ENCODE peak calls at places on chromosome 21, in four cellular contexts. Z is A549, I is HepG2, B is HEK293T. D is an unnamed sample.

GRCh38 chr21:45048026-45048698 is 26.2 kb upstream of the ADARB1 start:
- DNase-seq in Z (no peak), I (no peak), B (no peak), D (no peak)

GRCh38 chr21:27526451-27526850 is 559.6 kb upstream of the ADAMTS5 start:
- DNase-seq in Z (no peak), I (no peak), B (no peak), D (no peak)

GRCh38 chr21:34962586-34963222 is 86.4 kb downstream of the RUNX1 start:
- DNase-seq in Z (no peak), I (no peak), B (no peak), D (no peak)

GRCh38 chr21:27519357-27519756 is 552.5 kb upstream of the ADAMTS5 start:
- DNase-seq in Z (no peak), I (no peak), B (no peak), D (peak)

GRCh38 chr21:38831526-38832467 is 26.1 kb downstream of the ETS2 start:
- DNase-seq in Z (peak), I (peak), B (no peak), D (peak)

GRCh38 chr21:37819372-37819771 is 96.9 kb downstream of the KCNJ6 start:
- DNase-seq in Z (no peak), I (no peak), B (no peak), D (no peak)

GRCh38 chr21:37225440-37225839 is 41.7 kb downstream of the VPS26C start:
- DNase-seq in Z (no peak), I (no peak), B (no peak), D (no peak)

GRCh38 chr21:16279658-16280581 is 550.1 kb downstream of the USP25 start:
- DNase-seq in Z (peak), I (no peak), B (peak), D (peak)

GRCh38 chr21:43761886-43762285 is 14.2 kb downstream of the CSTB start:
- DNase-seq in Z (no peak), I (no peak), B (no peak), D (no peak)

GRCh38 chr21:28160378-28160777 is 832.3 kb downstream of the LTN1 start:
- DNase-seq in Z (no peak), I (no peak), B (no peak), D (no peak)

GRCh38 chr21:29379517-29380054 is 80.9 kb downstream of the BACH1 start:
- DNase-seq in Z (no peak), I (no peak), B (no peak), D (no peak)

GRCh38 chr21:29377266-29377665 is 78.5 kb downstream of the BACH1 start:
- DNase-seq in Z (no peak), I (no peak), B (no peak), D (no peak)

GRCh38 chr21:29378814-29379213 is 80.1 kb downstream of the BACH1 start:
- DNase-seq in Z (no peak), I (no peak), B (no peak), D (peak)

GRCh38 chr21:29374481-29374880 is 75.8 kb downstream of the BACH1 start:
- DNase-seq in Z (no peak), I (no peak), B (no peak), D (no peak)

DNA sequence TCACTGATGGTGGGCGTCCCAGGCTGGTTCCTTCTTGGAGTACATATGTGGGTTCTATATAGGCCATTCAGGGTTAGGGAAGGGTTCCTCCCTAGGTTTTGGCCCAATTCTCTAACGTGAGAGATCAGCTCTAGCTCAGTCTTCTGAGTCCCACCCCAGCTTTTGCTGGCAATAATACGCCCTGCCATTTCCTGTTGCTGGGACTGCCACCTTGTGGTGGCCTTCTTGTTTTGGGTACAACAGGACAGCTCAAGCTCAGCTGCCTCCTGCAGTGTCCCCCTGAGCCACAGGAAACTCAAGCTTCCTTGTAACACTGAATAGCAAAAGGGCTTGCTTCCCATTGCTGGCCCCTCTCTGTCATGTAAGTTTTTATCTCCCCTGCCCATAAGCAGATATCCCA is 77.8 kb downstream of the BACH1 start:
- DNase-seq in Z (peak), I (peak), B (peak), D (no peak)
- TF ChIP-seq BHLHE40 in Z (no peak), I (no peak), B (no peak), D (no peak)

GRCh38 chr21:42107881-42108553 is 36.9 kb downstream of the UMODL1 start:
- DNase-seq in Z (peak), I (peak), B (peak), D (peak)
- TF ChIP-seq BHLHE40 in Z (no peak), I (no peak), B (no peak), D (no peak)

GRCh38 chr21:15252437-15252836 is 187.6 kb upstream of the NRIP1 start:
- DNase-seq in Z (no peak), I (no peak), B (no peak), D (no peak)

GRCh38 chr21:15254111-15254510 is 189.3 kb upstream of the NRIP1 start:
- DNase-seq in Z (no peak), I (no peak), B (no peak), D (no peak)

GRCh38 chr21:15260604-15261003 is 195.8 kb upstream of the NRIP1 start:
- DNase-seq in Z (no peak), I (no peak), B (no peak), D (no peak)

GRCh38 chr21:15257646-15258045 is 192.8 kb upstream of the NRIP1 start:
- DNase-seq in Z (no peak), I (no peak), B (no peak), D (no peak)

DNA sequence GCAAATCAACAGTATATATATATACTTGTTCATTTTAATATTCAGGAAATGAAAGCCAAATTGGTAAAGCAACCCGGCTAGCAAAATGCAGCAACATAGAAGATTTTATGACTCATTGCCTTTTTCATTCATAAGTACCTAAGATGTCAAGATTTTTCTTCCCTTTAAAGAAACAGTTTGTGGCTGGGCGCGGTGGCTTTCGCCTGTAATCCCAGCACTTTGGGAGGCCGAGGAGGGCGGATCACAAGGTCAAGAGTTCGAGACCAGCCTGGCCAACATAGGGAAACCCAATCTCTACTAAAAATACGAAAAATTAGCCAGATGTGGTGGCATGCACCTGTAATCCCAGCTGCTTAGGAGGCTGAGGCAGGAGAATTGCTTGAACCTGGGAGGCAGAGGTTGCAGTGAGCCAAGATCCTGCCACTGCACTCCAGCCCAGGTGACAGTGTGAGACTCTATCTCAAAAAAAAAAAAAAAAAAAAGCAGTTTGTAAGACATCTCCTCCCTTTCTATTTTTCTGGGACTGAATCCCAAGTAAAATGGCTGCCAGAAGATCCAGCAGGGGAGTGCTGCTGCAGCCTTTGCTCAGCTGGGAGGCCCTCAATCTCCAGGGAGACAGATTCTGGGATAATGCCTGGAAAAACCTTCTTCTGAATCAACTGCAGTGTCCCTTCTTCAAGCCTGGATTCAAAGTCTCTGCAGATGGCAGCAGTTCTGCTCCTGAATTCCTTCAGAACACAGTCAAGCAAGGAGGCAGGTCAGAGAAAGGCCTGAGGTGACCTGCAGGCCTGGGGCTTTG is 190.8 kb upstream of the NRIP1 start:
- DNase-seq in Z (no peak), I (no peak), B (no peak), D (no peak)
- TF ChIP-seq BHLHE40 in Z (no peak), I (no peak), B (no peak), D (no peak)

DNA sequence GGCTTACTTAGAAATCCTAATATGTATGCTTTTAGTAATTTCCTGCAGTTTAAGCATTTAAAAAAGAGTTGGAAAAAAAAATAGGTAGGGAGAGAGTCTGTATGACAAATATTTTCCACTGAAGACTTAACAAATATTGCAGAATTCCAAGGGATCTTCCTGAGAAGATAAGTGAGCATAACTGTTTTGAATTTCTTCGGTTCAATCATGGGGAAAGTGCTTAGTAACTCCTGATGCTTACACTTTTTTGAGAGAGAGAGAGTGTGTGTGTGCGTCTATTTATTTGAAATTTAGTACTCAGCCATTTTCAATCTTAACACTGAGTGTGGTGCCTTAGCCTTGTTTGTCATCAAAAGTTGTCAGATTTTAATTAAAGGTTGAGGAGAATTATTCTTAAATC is 18.5 kb downstream of the SON start:
- DNase-seq in Z (no peak), I (no peak), B (no peak), D (no peak)
- TF ChIP-seq BHLHE40 in Z (no peak), I (no peak), B (no peak), D (no peak)

DNA sequence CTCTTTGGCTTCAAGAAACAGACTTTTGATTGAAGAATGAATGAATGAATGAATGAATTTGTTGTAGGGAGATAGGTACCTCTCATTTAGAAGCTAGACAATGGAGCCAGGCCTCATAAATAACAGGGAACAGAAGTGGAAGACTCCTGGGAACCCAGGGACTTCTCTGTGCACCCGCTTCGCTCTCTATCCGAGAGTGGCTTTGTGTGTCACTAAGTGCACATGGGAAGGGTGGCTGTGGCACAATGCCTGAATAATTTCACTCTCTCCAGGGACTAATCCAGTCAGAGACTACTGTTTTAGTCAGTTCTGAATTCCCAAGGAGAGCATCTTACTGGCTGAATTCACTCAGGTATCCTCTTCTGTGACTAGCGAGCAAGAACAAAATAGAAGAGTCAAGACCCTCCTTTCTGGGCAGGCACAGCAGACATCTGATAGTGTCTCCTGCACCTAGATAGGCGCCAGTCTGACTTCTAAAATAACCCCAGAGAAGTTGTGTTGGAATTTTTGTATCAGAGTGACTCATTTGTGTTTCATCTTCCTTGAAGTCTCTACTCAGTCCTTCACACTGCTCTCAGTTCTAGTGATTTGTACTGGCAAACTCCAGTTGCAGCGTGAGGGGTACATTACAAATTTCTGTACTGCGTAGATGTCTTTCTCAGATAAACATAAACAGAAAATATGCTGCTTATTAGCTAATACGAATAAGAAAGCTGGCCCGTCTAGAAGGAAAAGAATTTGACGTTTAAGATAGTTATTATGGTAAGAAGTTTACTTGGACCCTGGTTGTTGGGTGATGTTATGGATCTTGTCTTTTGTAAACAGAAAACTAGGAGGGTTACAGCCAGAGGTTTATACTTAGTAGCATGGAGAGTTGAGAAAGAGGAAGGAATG is 34.0 kb downstream of the BACH1 start:
- DNase-seq in Z (no peak), I (no peak), B (no peak), D (peak)
- TF ChIP-seq BHLHE40 in Z (no peak), I (no peak), B (no peak), D (no peak)

GRCh38 chr21:33033094-33033951 is 7.6 kb downstream of the OLIG2 start:
- DNase-seq in Z (no peak), I (no peak), B (no peak), D (no peak)

GRCh38 chr21:33033961-33034413 is 8.3 kb downstream of the OLIG2 start:
- DNase-seq in Z (no peak), I (no peak), B (no peak), D (no peak)

GRCh38 chr21:33039542-33039941 is 13.8 kb downstream of the OLIG2 start:
- DNase-seq in Z (no peak), I (no peak), B (no peak), D (no peak)

GRCh38 chr21:33035147-33035546 is 9.4 kb downstream of the OLIG2 start:
- DNase-seq in Z (no peak), I (no peak), B (no peak), D (no peak)

GRCh38 chr21:33036430-33037162 is 10.9 kb downstream of the OLIG2 start:
- DNase-seq in Z (no peak), I (no peak), B (no peak), D (peak)
- TF ChIP-seq BHLHE40 in Z (no peak), I (no peak), B (no peak), D (no peak)

DNA sequence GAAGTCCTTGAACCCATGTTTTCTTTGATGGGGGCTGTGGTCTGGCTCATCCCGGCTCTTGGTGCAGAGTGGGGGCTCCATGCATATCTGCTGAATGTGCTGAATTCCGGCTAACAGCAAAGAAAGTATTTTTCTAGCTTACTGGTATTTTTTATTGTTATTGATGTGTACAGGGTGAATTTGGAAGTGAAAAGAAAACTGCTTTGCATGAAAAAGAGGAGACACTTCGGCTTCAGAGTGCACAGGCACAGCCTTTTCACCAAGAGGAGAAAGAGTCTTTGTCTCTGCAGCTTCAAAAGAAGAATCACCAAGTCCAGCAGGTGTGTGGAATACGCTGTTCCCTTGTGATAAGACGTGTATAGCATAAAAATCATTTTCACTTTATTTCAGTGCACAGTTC is 57.6 kb downstream of the PCNT start:
- DNase-seq in Z (no peak), I (no peak), B (no peak), D (no peak)
- TF ChIP-seq BHLHE40 in Z (no peak), I (no peak), B (no peak), D (no peak)

D was measured in IMR-90.